ENCODE peak calls at places on chromosomes 4 and X, in four cellular contexts. D, F, X and H are unnamed samples.
A peak's percentile ranks its signal among the peaks of the same experiment; 100 is the strongest.

GRCh38 chr4:169185133-169185956 is 85.4 kb downstream of the SH3RF1 start:
- DNase-seq in F (no peak), X (no peak), D (no peak), H (no peak)

GRCh38 chr4:2729533-2729875 is 26.6 kb downstream of the TNIP2 start:
- DNase-seq in X (no peak), D (no peak), F (no peak), H (no peak)

GRCh38 chrX:40197071-40197470 is 99.3 kb upstream of the BCOR start:
- DNase-seq in F (no peak), D (no peak), X (peak; percentile 55), H (no peak)

GRCh38 chr4:109571494-109571893 is 11.4 kb downstream of the MCUB start:
- DNase-seq in X (no peak), F (no peak), D (no peak), H (no peak)

GRCh38 chr4:52102587-52102986 is 51.5 kb downstream of the SPATA18 start:
- DNase-seq in D (peak; percentile 69), F (no peak), X (peak; percentile 65), H (no peak)

GRCh38 chr4:25769251-25769650 is 93.5 kb downstream of the SEL1L3 start:
- DNase-seq in D (peak; percentile 35), F (no peak), X (peak; percentile 84), H (no peak)

GRCh38 chr4:1447676-1448588 is 41.7 kb upstream of the NKX1-1 start:
- DNase-seq in F (no peak), D (no peak), X (no peak), H (no peak)

GRCh38 chr4:184267673-184268573 is 50.2 kb upstream of the ENPP6 start:
- DNase-seq in F (peak; percentile 35), D (peak; percentile 94), X (peak; percentile 91), H (peak; percentile 57)

GRCh38 chr4:41363384-41363981 is 106.8 kb downstream of the UCHL1 start:
- DNase-seq in F (no peak), D (peak; percentile 80), X (no peak), H (no peak)

GRCh38 chrX:69060631-69061408 is 104.4 kb downstream of the PJA1 start:
- DNase-seq in X (no peak), D (peak; percentile 30), F (no peak), H (no peak)

GRCh38 chrX:84219551-84219950 is 31.6 kb upstream of the RPS6KA6 start:
- DNase-seq in X (no peak), D (peak; percentile 33), F (no peak), H (no peak)

GRCh38 chr4:154076921-154077320 is 288.0 kb upstream of the SFRP2 start:
- DNase-seq in X (no peak), F (no peak), D (peak; percentile 58), H (no peak)

GRCh38 chr4:128162434-128162833 is 101.3 kb downstream of the LARP1B start:
- DNase-seq in D (no peak), X (no peak), F (no peak), H (no peak)

GRCh38 chrX:12978205-12979010 is 3.5 kb downstream of the TMSB4X start:
- DNase-seq in F (peak; percentile 70), D (peak; percentile 69), X (peak; percentile 86), H (peak; percentile 57)

GRCh38 chr4:55730143-55730931 is 89.3 kb upstream of the EXOC1L start:
- DNase-seq in F (no peak), D (no peak), X (no peak), H (no peak)

GRCh38 chrX:153974003-153974725 is 1.6 kb downstream of the TMEM187 start:
- DNase-seq in D (peak; percentile 20), F (no peak), X (no peak), H (no peak)

GRCh38 chrX:14032383-14032782 is 2.7 kb upstream of the GEMIN8 start:
- DNase-seq in X (peak; percentile 91), D (peak; percentile 55), F (peak; percentile 18), H (peak; percentile 45)

GRCh38 chr4:139835006-139835405 is 169.4 kb downstream of the MGST2 start:
- DNase-seq in X (no peak), D (no peak), F (no peak), H (no peak)

GRCh38 chr4:130071746-130072145 is 975.8 kb downstream of the C4orf33 start:
- DNase-seq in D (no peak), F (no peak), X (no peak), H (no peak)

GRCh38 chrX:22952011-22952410 is 47.7 kb upstream of the DDX53 start:
- DNase-seq in D (no peak), F (no peak), X (no peak), H (no peak)

GRCh38 chr4:144384428-144384827 is 243.9 kb upstream of the GYPA start:
- DNase-seq in X (no peak), D (no peak), F (no peak), H (no peak)

GRCh38 chr4:62912531-62912930 is 1496.7 kb downstream of the TECRL start:
- DNase-seq in X (no peak), D (no peak), F (no peak), H (no peak)

GRCh38 chr4:91037951-91038350 is 910.8 kb downstream of the CCSER1 start:
- DNase-seq in F (no peak), X (no peak), D (no peak), H (no peak)

GRCh38 chrX:45445745-45446412 is 245.2 kb upstream of the DIPK2B start:
- DNase-seq in D (peak; percentile 82), X (no peak), F (no peak), H (no peak)

GRCh38 chr4:94271248-94271647 is 63.6 kb downstream of the SMARCAD1 start:
- DNase-seq in D (no peak), X (no peak), F (no peak), H (no peak)

GRCh38 chrX:127259742-127260141 is 440.2 kb downstream of the PRR32 start:
- DNase-seq in D (no peak), F (no peak), X (no peak), H (no peak)

GRCh38 chr4:86048426-86048825 is 311.4 kb downstream of the MAPK10 start:
- DNase-seq in F (no peak), X (no peak), D (peak; percentile 88), H (no peak)

GRCh38 chr4:131302108-131302507 is 1847.0 kb upstream of the PCDH10 start:
- DNase-seq in F (no peak), D (no peak), X (no peak), H (no peak)

GRCh38 chr4:121053601-121054143 is 18.7 kb downstream of the NDNF start:
- DNase-seq in F (no peak), X (no peak), D (peak; percentile 71), H (no peak)

GRCh38 chrX:41241962-41242361 is 92.0 kb upstream of the DDX3X start:
- DNase-seq in F (no peak), X (no peak), D (no peak), H (no peak)

GRCh38 chr4:2305766-2306501 is 44.0 kb upstream of the MXD4 start:
- DNase-seq in X (no peak), D (no peak), F (no peak), H (no peak)

GRCh38 chr4:7423801-7424552 is 10.8 kb downstream of the PSAPL1 start:
- DNase-seq in F (no peak), D (peak; percentile 44), X (no peak), H (no peak)